ENCODE peak calls at places on chromosomes 13 and 19, in four cellular contexts. J is NCI-H1417 treated with DMSO at 0.1 percent for 48 hours; H is colonic mucosa; E is central memory CD8-positive, alpha-beta T cell. G is an unnamed sample.
A peak's percentile ranks its signal among the peaks of the same experiment; 100 is the strongest.

GRCh38 chr13:27783111-27783510 is 9.2 kb upstream of the GSX1 start:
- DNase-seq in J (no peak), H (no peak), E (no peak), G (no peak)

GRCh38 chr13:22517544-22517943 is 663.2 kb upstream of the SGCG start:
- DNase-seq in J (no peak), H (no peak), E (no peak), G (no peak)

GRCh38 chr19:18501832-18502231 is 20.0 kb downstream of the ELL start:
- DNase-seq in J (no peak), H (no peak), E (no peak), G (no peak)

GRCh38 chr13:34933349-34933748 is 8.7 kb upstream of the NBEA start:
- DNase-seq in J (no peak), H (no peak), E (no peak), G (no peak)

GRCh38 chr13:47000166-47000565 is 103.3 kb upstream of the HTR2A start:
- DNase-seq in J (no peak), H (no peak), E (no peak), G (no peak)

GRCh38 chr19:17847538-17848366 is at the start of gene JAK3:
- DNase-seq in J (no peak), H (no peak), E (peak; percentile 60), G (peak; percentile 66)

GRCh38 chr19:39996218-39996810 is 546 bp upstream of the ZNF546 start:
- DNase-seq in J (no peak), H (no peak), E (no peak), G (no peak)

GRCh38 chr13:44350775-44351504 is 22.7 kb upstream of the SERP2 start:
- DNase-seq in J (no peak), H (no peak), E (no peak), G (no peak)

GRCh38 chr19:2289714-2290435 is 7.9 kb upstream of the PEAK3 start:
- DNase-seq in J (no peak), H (peak; percentile 25), E (no peak), G (peak; percentile 90)

GRCh38 chr19:41969772-41970458 is 10.8 kb upstream of the RABAC1 start:
- DNase-seq in J (no peak), H (no peak), E (no peak), G (no peak)

GRCh38 chr13:93038187-93038586 is 188.4 kb upstream of the GPC6 start:
- DNase-seq in J (no peak), H (no peak), E (no peak), G (no peak)

GRCh38 chr19:16382775-16383543 is 58.3 kb downstream of the KLF2 start:
- DNase-seq in J (no peak), H (peak; percentile 88), E (peak; percentile 62), G (peak; percentile 87)

GRCh38 chr13:90696656-90697055 is 650.8 kb upstream of the MIR17HG start:
- DNase-seq in J (no peak), H (no peak), E (no peak), G (no peak)

GRCh38 chr13:30572859-30573275 is 44.9 kb upstream of the USPL1 start:
- DNase-seq in J (no peak), H (no peak), E (no peak), G (no peak)

GRCh38 chr13:91647361-91647970 is 249.0 kb downstream of the GPC5 start:
- DNase-seq in J (no peak), H (peak; percentile 18), E (no peak), G (no peak)

GRCh38 chr13:44967656-44968451 is 21.4 kb downstream of the NUFIP1 start:
- DNase-seq in J (no peak), H (no peak), E (no peak), G (no peak)

GRCh38 chr19:51366050-51366998 is at the start of gene ETFB:
- DNase-seq in J (no peak), H (peak; percentile 99), E (peak; percentile 69), G (peak; percentile 98)

GRCh38 chr13:30629527-30629926 is 11.8 kb downstream of the USPL1 start:
- DNase-seq in J (no peak), H (no peak), E (no peak), G (no peak)

GRCh38 chr13:64239372-64239771 is 2823.7 kb upstream of the PCDH20 start:
- DNase-seq in J (no peak), H (no peak), E (no peak), G (no peak)

GRCh38 chr19:45478454-45479238 is 10.8 kb downstream of the FOSB start:
- DNase-seq in J (peak; percentile 83), H (peak; percentile 90), E (peak; percentile 90), G (peak; percentile 82)

GRCh38 chr13:72181661-72182060 is 314.7 kb upstream of the DACH1 start:
- DNase-seq in J (no peak), H (no peak), E (no peak), G (no peak)

GRCh38 chr19:46373573-46374359 is 26.9 kb downstream of the PPP5C start:
- DNase-seq in J (peak; percentile 82), H (peak; percentile 95), E (no peak), G (no peak)

GRCh38 chr19:39154626-39155100 is 29.1 kb downstream of the PAK4 start:
- DNase-seq in J (no peak), H (peak; percentile 78), E (no peak), G (no peak)

GRCh38 chr19:5154799-5155426 is 185.7 kb downstream of the PTPRS start:
- DNase-seq in J (no peak), H (no peak), E (no peak), G (no peak)

GRCh38 chr19:55913643-55914268 is 18.4 kb downstream of the NLRP13 start:
- DNase-seq in J (no peak), H (no peak), E (no peak), G (no peak)

GRCh38 chr13:70424928-70425327 is 316.7 kb upstream of the KLHL1 start:
- DNase-seq in J (no peak), H (no peak), E (no peak), G (no peak)

GRCh38 chr13:43664700-43665191 is 122.0 kb downstream of the ENOX1 start:
- DNase-seq in J (no peak), H (peak; percentile 60), E (no peak), G (peak; percentile 53)

GRCh38 chr13:99124695-99125334 is 75.8 kb upstream of the UBAC2 start:
- DNase-seq in J (no peak), H (no peak), E (no peak), G (no peak)

GRCh38 chr19:53942001-53942786 is 20.5 kb upstream of the CACNG8 start:
- DNase-seq in J (no peak), H (no peak), E (no peak), G (no peak)

GRCh38 chr19:30345686-30346085 is 26.5 kb upstream of the ZNF536 start:
- DNase-seq in J (no peak), H (no peak), E (no peak), G (no peak)

GRCh38 chr13:43880451-43880850 is 747 bp downstream of the LACC1 start:
- DNase-seq in J (no peak), H (no peak), E (no peak), G (no peak)

GRCh38 chr19:45587873-45588272 is 3.3 kb upstream of the OPA3 start:
- DNase-seq in J (no peak), H (no peak), E (no peak), G (peak; percentile 66)

GRCh38 chr13:33363328-33363727 is 77.8 kb upstream of the STARD13 start:
- DNase-seq in J (no peak), H (no peak), E (no peak), G (no peak)

GRCh38 chr13:101915333-101915732 is 462.9 kb downstream of the ITGBL1 start:
- DNase-seq in J (peak; percentile 94), H (no peak), E (no peak), G (no peak)

GRCh38 chr13:23615677-23616076 is 45.5 kb downstream of the TNFRSF19 start:
- DNase-seq in J (no peak), H (no peak), E (no peak), G (no peak)

GRCh38 chr13:109807345-109807744 is 21.0 kb upstream of the IRS2 start:
- DNase-seq in J (no peak), H (no peak), E (no peak), G (no peak)

GRCh38 chr19:13881231-13881691 is 4.3 kb downstream of the NANOS3 start:
- DNase-seq in J (no peak), H (peak; percentile 37), E (no peak), G (peak; percentile 50)

GRCh38 chr19:2261438-2262172 is 5.4 kb upstream of the JSRP1 start:
- DNase-seq in J (no peak), H (peak; percentile 68), E (no peak), G (peak; percentile 54)

GRCh38 chr13:48761256-48761655 is 107.5 kb downstream of the CYSLTR2 start:
- DNase-seq in J (no peak), H (no peak), E (no peak), G (no peak)

G was measured in Peyer's patch.